ENCODE peak calls at places on chromosomes 3 and 15, in ten cellular contexts. U is astrocyte of the spinal cord; G is activated naive CD4-positive, alpha-beta T cell treated with anti-CD3 and anti-CD28 coated beads, Interleukin-2, amount 50 U/mL, for 16 hours; H is RPMI7951; V is skeletal muscle cell; P is mesenteric fat pad; K is SHP77; B is stimulated activated CD8-positive, alpha-beta memory T cell treated with anti-CD3 and anti-CD28 coated beads, Interleukin-4, amount 100 ng/mL, for 1 hour; I is nephron progenitor cell; Z is glomerular endothelial cell. C is an unnamed sample.

GRCh38 chr3:160401301-160402095 is 2.0 kb downstream of the SMC4 start:
- DNase-seq in U (peak), G (no peak), H (peak), V (peak), P (no peak), K (no peak), B (no peak), I (no peak), Z (no peak), C (no peak)

GRCh38 chr15:60772395-60773120 is 293.6 kb upstream of the ICE2 start:
- DNase-seq in U (no peak), G (no peak), H (no peak), V (no peak), P (no peak), K (no peak), B (no peak), I (no peak), Z (no peak), C (no peak)

GRCh38 chr3:195385526-195385925 is 57.3 kb downstream of the ACAP2 start:
- DNase-seq in U (peak), G (no peak), H (peak), V (no peak), P (no peak), K (no peak), B (no peak), I (no peak), Z (peak), C (no peak)

GRCh38 chr15:98763179-98763578 is 114.8 kb downstream of the IGF1R start:
- DNase-seq in U (no peak), G (no peak), H (no peak), V (no peak), P (no peak), K (no peak), B (no peak), I (no peak), Z (no peak), C (no peak)

GRCh38 chr3:148588291-148588690 is 109.4 kb upstream of the AGTR1 start:
- DNase-seq in U (no peak), G (no peak), H (no peak), V (no peak), P (no peak), K (no peak), B (no peak), I (no peak), Z (no peak), C (no peak)

GRCh38 chr3:126124148-126124868 is 40.4 kb upstream of the SLC41A3 start:
- DNase-seq in U (no peak), G (peak), H (no peak), V (no peak), P (peak), K (no peak), B (no peak), I (no peak), Z (no peak), C (no peak)

GRCh38 chr3:161028485-161029018 is 76.6 kb downstream of the B3GALNT1 start:
- DNase-seq in U (no peak), G (no peak), H (no peak), V (no peak), P (no peak), K (no peak), B (no peak), I (peak), Z (no peak), C (no peak)

GRCh38 chr15:37372064-37372463 is 271.7 kb upstream of the MEIS2 start:
- DNase-seq in U (no peak), G (no peak), H (peak), V (no peak), P (no peak), K (no peak), B (no peak), I (no peak), Z (no peak), C (no peak)

GRCh38 chr3:32996046-32996754 is 44.8 kb downstream of the CCR4 start:
- DNase-seq in U (no peak), G (no peak), H (no peak), V (no peak), P (no peak), K (no peak), B (no peak), I (no peak), Z (no peak), C (no peak)

GRCh38 chr15:68774120-68774519 is 46.6 kb downstream of the ANP32A start:
- DNase-seq in U (no peak), G (no peak), H (no peak), V (no peak), P (peak), K (no peak), B (no peak), I (no peak), Z (no peak), C (no peak)

C was measured in AG09319.